ENCODE peak calls at places on chromosomes 11 and 22, in eight cellular contexts. P is heart right ventricle; W is AG04450; D is CD8-positive, alpha-beta T cell; X is thoracic aorta; U is HCT116; C is CD8-positive, alpha-beta memory T cell; Y is PC-9. N is an unnamed sample.

GRCh38 chr22:49975543-49976389 is 15.2 kb downstream of the PIM3 start:
- DNase-seq in C (no peak), X (peak), P (peak), Y (peak), D (peak), U (no peak), W (no peak), N (peak)

GRCh38 chr11:99422581-99423434 is 402.1 kb downstream of the CNTN5 start:
- DNase-seq in U (no peak), W (no peak), Y (no peak), P (no peak), D (no peak), X (no peak), C (no peak), N (no peak)

GRCh38 chr22:26642465-26643367 is 14.7 kb upstream of the MIAT start:
- DNase-seq in Y (no peak), W (no peak), X (no peak), P (peak), D (peak), U (no peak), C (peak), N (no peak)

GRCh38 chr22:25757686-25758085 is 15.7 kb downstream of the MYO18B start:
- DNase-seq in W (no peak), D (no peak), X (no peak), C (no peak), U (no peak), Y (no peak), P (no peak), N (no peak)

GRCh38 chr11:134126197-134126822 is 57.4 kb downstream of the JAM3 start:
- DNase-seq in C (no peak), P (no peak), X (no peak), Y (no peak), W (peak), U (no peak), D (no peak), N (no peak)

GRCh38 chr11:29343465-29344333 is 673.1 kb downstream of the KCNA4 start:
- DNase-seq in U (peak), D (no peak), C (no peak), X (no peak), P (peak), Y (no peak), W (no peak), N (no peak)

GRCh38 chr11:1597331-1597741 is 758 bp downstream of the KRTAP5-2 start:
- DNase-seq in X (no peak), C (no peak), Y (no peak), P (no peak), D (no peak), U (no peak), W (no peak), N (no peak)

GRCh38 chr11:58442136-58442535 is at the start of gene OR5B12:
- DNase-seq in Y (no peak), P (no peak), C (no peak), W (no peak), U (no peak), D (no peak), X (no peak), N (no peak)

GRCh38 chr11:45988922-45989321 is 66.5 kb downstream of the LARGE2 start:
- DNase-seq in P (no peak), U (no peak), D (no peak), X (no peak), Y (no peak), C (no peak), W (no peak), N (no peak)

GRCh38 chr11:120308081-120308480 is 17.0 kb upstream of the TLCD5 start:
- DNase-seq in W (no peak), U (no peak), D (no peak), Y (no peak), P (no peak), X (no peak), C (no peak), N (no peak)

GRCh38 chr11:71342951-71343827 is 90.8 kb upstream of the SHANK2 start:
- DNase-seq in D (no peak), P (no peak), Y (peak), C (no peak), W (no peak), X (no peak), U (peak), N (peak)

GRCh38 chr11:95307310-95307709 is 76.3 kb upstream of the SESN3 start:
- DNase-seq in D (no peak), W (no peak), X (no peak), P (no peak), Y (no peak), C (no peak), U (no peak), N (no peak)

GRCh38 chr11:95304777-95305176 is 73.8 kb upstream of the SESN3 start:
- DNase-seq in P (no peak), U (no peak), C (no peak), Y (no peak), D (no peak), W (no peak), X (no peak), N (no peak)

GRCh38 chr11:95306816-95307215 is 75.8 kb upstream of the SESN3 start:
- DNase-seq in X (no peak), Y (no peak), U (no peak), C (no peak), W (no peak), P (no peak), D (no peak), N (no peak)

GRCh38 chr11:95308512-95309035 is 77.6 kb upstream of the SESN3 start:
- DNase-seq in U (no peak), D (no peak), W (no peak), C (no peak), P (no peak), X (no peak), Y (no peak), N (no peak)

GRCh38 chr11:95305726-95306522 is 74.9 kb upstream of the SESN3 start:
- DNase-seq in W (no peak), D (no peak), P (no peak), X (no peak), C (no peak), Y (no peak), U (no peak), N (no peak)
- H3K4me3 ChIP-seq in W (no peak), D (no peak), P (no peak), X (no peak), C (no peak), Y (no peak), U (no peak), N (no peak)

GRCh38 chr11:93529707-93530467 is 13.3 kb downstream of the SMCO4 start:
- DNase-seq in D (no peak), X (no peak), C (no peak), W (no peak), P (no peak), U (no peak), Y (no peak), N (no peak)
- H3K27ac ChIP-seq in D (no peak), X (peak), C (no peak), W (peak), P (peak), U (no peak), Y (no peak), N (peak)

GRCh38 chr11:116540645-116541044 is 232.1 kb downstream of the BUD13 start:
- DNase-seq in U (no peak), P (no peak), D (no peak), Y (no peak), W (no peak), X (no peak), C (no peak), N (no peak)

GRCh38 chr11:116542386-116542785 is 230.4 kb downstream of the BUD13 start:
- DNase-seq in P (no peak), C (no peak), W (no peak), Y (no peak), D (no peak), X (no peak), U (no peak), N (peak)

GRCh38 chr11:116544721-116545120 is 228.1 kb downstream of the BUD13 start:
- DNase-seq in W (no peak), C (no peak), P (no peak), Y (no peak), D (no peak), U (no peak), X (no peak), N (no peak)

GRCh38 chr11:116541460-116541859 is 231.3 kb downstream of the BUD13 start:
- DNase-seq in Y (no peak), C (no peak), W (no peak), X (no peak), U (no peak), P (no peak), D (no peak), N (no peak)

GRCh38 chr11:116543099-116543498 is 229.7 kb downstream of the BUD13 start:
- DNase-seq in U (no peak), W (no peak), Y (no peak), D (no peak), P (no peak), C (no peak), X (no peak), N (peak)
- H3K4me3 ChIP-seq in U (no peak), W (no peak), Y (no peak), D (no peak), P (no peak), C (no peak), X (no peak), N (no peak)

GRCh38 chr11:125299821-125300220 is 135.3 kb downstream of the PKNOX2 start:
- DNase-seq in X (no peak), U (no peak), Y (no peak), W (no peak), D (no peak), C (no peak), P (no peak), N (no peak)

GRCh38 chr11:125300791-125301218 is 136.3 kb downstream of the PKNOX2 start:
- DNase-seq in W (peak), Y (peak), C (no peak), U (no peak), X (no peak), P (peak), D (no peak), N (no peak)

GRCh38 chr11:125299061-125299616 is 134.6 kb downstream of the PKNOX2 start:
- DNase-seq in D (no peak), W (no peak), Y (no peak), X (no peak), C (no peak), U (no peak), P (no peak), N (no peak)

GRCh38 chr11:125303186-125303585 is 138.6 kb downstream of the PKNOX2 start:
- DNase-seq in C (no peak), U (no peak), D (no peak), P (no peak), X (no peak), W (no peak), Y (no peak), N (no peak)

GRCh38 chr11:125301301-125301700 is 136.8 kb downstream of the PKNOX2 start:
- DNase-seq in C (no peak), W (no peak), D (no peak), U (no peak), X (no peak), Y (no peak), P (no peak), N (no peak)
- H3K27ac ChIP-seq in C (no peak), W (no peak), D (no peak), U (no peak), X (peak), Y (peak), P (no peak), N (peak)

N was measured in tibial artery.